ENCODE peak calls at places on chromosome 14, in ten cellular contexts. B is lower lobe of right lung, O is left lung, A is bronchial epithelial cell, F is heart right ventricle, E is neural progenitor cell, L is fibroblast of mammary gland, D is uterus, Y is fibroblast of the aortic adventitia, G is GM12865. W is an unnamed sample.

GRCh38 chr14:20652996-20653975 is 11.8 kb upstream of the OR6S1 start:
- DNase-seq in Y (peak; percentile 71), B (no peak), F (no peak), L (peak; percentile 92), E (peak; percentile 85), G (peak; percentile 81), D (peak; percentile 23), A (peak; percentile 78), O (no peak), W (no peak)

GRCh38 chr14:104524726-104525125 is 54.8 kb upstream of the C14orf180 start:
- DNase-seq in A (no peak), L (no peak), Y (no peak), B (no peak), G (no peak), D (no peak), E (no peak), F (no peak), O (no peak), W (no peak)

GRCh38 chr14:69997849-69998248 is 118.6 kb downstream of the SMOC1 start:
- DNase-seq in L (peak; percentile 92), Y (peak; percentile 64), D (no peak), E (no peak), F (no peak), A (peak; percentile 98), O (no peak), G (no peak), B (no peak), W (no peak)

GRCh38 chr14:90551070-90551704 is 154.4 kb downstream of the CALM1 start:
- DNase-seq in L (peak; percentile 14), G (no peak), A (peak; percentile 22), B (no peak), D (no peak), Y (peak; percentile 25), F (no peak), O (no peak), E (no peak), W (no peak)

GRCh38 chr14:54908230-54908629 is 5.6 kb upstream of the GCH1 start:
- DNase-seq in G (no peak), O (no peak), F (no peak), Y (no peak), E (no peak), D (no peak), L (no peak), A (no peak), B (no peak), W (no peak)

GRCh38 chr14:68780358-68781160 is 12.3 kb downstream of the ZFP36L1 start:
- DNase-seq in A (no peak), D (peak; percentile 84), F (peak; percentile 70), E (peak; percentile 51), O (peak; percentile 75), Y (peak; percentile 79), L (peak; percentile 64), B (no peak), G (no peak), W (no peak)

GRCh38 chr14:93320489-93320888 is 12.3 kb downstream of the BTBD7 start:
- DNase-seq in O (no peak), E (no peak), L (peak; percentile 11), B (no peak), A (no peak), G (no peak), Y (peak; percentile 42), F (no peak), D (no peak), W (no peak)

GRCh38 chr14:90831821-90832220 is 15.6 kb upstream of the TTC7B start:
- DNase-seq in G (no peak), L (no peak), E (no peak), O (no peak), A (no peak), Y (no peak), D (no peak), B (no peak), F (no peak), W (no peak)

DNA sequence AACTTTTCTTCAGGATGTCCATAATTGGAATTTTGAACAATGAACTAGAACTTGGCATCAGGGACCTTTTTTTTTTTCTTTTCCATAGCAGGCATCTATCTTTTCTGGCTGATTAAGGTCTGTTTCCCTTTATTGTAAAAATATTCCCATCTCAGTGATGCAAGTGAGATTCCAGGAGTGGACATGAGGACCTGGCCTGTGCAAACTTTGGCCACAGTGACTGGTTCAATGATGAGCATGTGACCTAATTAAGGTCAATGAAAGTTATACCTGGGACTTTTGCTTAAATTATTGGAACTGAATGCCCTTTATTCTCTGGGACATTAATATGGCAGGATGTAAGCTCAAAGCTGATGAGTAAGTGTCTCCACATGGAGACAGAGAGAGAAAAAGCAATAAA is 83.8 kb downstream of the DIO2 start:
- DNase-seq in A (no peak), G (no peak), E (no peak), F (no peak), B (no peak), D (no peak), Y (no peak), L (no peak), O (no peak), W (no peak)
- TF ChIP-seq CTCF in A (no peak), G (no peak), E (no peak), F (no peak), B (no peak), D (no peak), Y (no peak), L (no peak), O (no peak), W (no peak)

GRCh38 chr14:33676135-33676566 is 274.7 kb downstream of the EGLN3 start:
- DNase-seq in B (peak; percentile 49), A (peak; percentile 51), O (peak; percentile 30), F (peak; percentile 24), L (peak; percentile 57), Y (peak; percentile 56), G (peak; percentile 22), D (no peak), E (peak; percentile 80), W (no peak)
- TF ChIP-seq CTCF in B (no peak), A (peak; percentile 49), O (no peak), F (peak; percentile 54), L (peak; percentile 65), Y (peak; percentile 48), G (no peak), D (no peak), E (peak; percentile 65), W (peak; percentile 41)

DNA sequence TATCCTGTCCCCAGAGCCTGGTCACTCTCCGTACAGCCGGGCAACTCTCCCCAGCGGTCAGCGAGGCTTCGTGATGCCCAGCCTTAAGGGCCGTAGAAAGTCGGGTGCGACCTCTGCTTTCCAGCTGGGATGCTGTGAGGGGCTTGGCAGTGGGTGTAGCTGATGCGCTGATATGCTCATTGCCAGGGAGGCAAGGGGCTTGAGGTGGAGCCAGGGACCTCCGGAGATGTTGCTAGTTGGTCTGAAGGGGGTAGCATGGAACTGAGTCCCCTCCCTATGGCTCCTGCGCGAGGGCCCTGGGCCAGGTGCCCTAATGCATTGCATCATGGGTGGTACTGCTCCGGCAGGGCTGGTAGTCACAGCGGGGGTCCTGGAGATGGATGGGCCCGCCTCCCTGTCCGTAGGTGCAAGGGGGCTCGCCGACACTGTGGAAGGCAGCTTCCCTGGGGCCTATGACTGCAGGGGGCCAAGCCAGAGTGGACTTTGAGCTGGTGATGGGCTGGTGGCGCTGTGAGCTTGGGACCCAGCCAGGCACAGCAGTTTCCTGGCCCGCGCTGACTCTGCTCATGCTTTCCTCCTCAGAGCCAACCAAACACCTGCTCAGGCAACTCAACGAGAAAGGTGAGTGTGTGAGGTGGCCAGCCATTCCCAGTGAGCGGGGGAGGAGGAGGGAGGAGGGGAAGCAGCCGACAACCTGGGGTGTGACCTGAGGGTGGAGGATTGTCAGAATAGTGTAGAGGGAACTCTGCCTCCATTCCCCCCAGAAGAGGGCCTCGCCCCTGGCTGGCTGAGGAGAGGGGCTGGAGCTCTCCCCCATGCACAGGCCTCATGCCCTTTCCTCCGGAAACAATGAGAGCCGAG is 32.3 kb downstream of the PLEKHG3 start:
- DNase-seq in B (peak; percentile 40), Y (no peak), E (no peak), D (no peak), L (no peak), F (peak; percentile 15), O (no peak), G (no peak), A (no peak), W (no peak)
- TF ChIP-seq CTCF in B (no peak), Y (no peak), E (no peak), D (no peak), L (no peak), F (no peak), O (no peak), G (no peak), A (no peak), W (no peak)

GRCh38 chr14:96225745-96226151 is 21.1 kb downstream of the BDKRB2 start:
- DNase-seq in E (peak; percentile 31), O (no peak), F (no peak), Y (peak; percentile 79), A (peak; percentile 73), G (no peak), L (peak; percentile 63), B (no peak), D (no peak), W (no peak)
- TF ChIP-seq CTCF in E (peak; percentile 15), O (no peak), F (peak; percentile 19), Y (peak; percentile 70), A (peak; percentile 49), G (no peak), L (peak; percentile 35), B (peak; percentile 6), D (peak; percentile 22), W (no peak)